ENCODE peak calls at places on chromosomes 6 and 20, in six cellular contexts. R is MM.1S, S is neural progenitor cell, U is A549, G is heart left ventricle, Q is fibroblast of the aortic adventitia. E is an unnamed sample.

GRCh38 chr20:49521356-49521755 is 38.9 kb upstream of the KCNB1 start:
- DNase-seq in Q (no peak), U (no peak), R (no peak), G (no peak), S (no peak), E (no peak)

GRCh38 chr6:125953502-125953875 is 3.1 kb upstream of the HINT3 start:
- DNase-seq in U (no peak), R (peak; percentile 90), S (peak; percentile 56), G (no peak), Q (no peak), E (no peak)

GRCh38 chr6:37558158-37558557 is 58.5 kb upstream of the CCDC167 start:
- DNase-seq in S (no peak), G (no peak), R (no peak), Q (no peak), U (no peak), E (no peak)

GRCh38 chr6:79646006-79646405 is 14.9 kb downstream of the SH3BGRL2 start:
- DNase-seq in R (no peak), Q (no peak), S (peak; percentile 31), G (no peak), U (no peak), E (no peak)

GRCh38 chr6:107665386-107665785 is 158.7 kb downstream of the SCML4 start:
- DNase-seq in U (no peak), S (no peak), Q (peak; percentile 65), G (no peak), R (no peak), E (peak; percentile 62)

GRCh38 chr6:89475634-89476033 is 42.7 kb downstream of the ANKRD6 start:
- DNase-seq in S (no peak), Q (peak; percentile 37), G (no peak), U (no peak), R (peak; percentile 49), E (peak; percentile 26)

GRCh38 chr20:49821850-49822249 is 9.2 kb downstream of the SLC9A8 start:
- DNase-seq in S (no peak), U (no peak), Q (peak; percentile 77), G (peak; percentile 49), R (no peak), E (peak; percentile 77)

GRCh38 chr20:63265891-63266515 is 6.6 kb upstream of the ARFGAP1 start:
- DNase-seq in S (no peak), R (no peak), U (no peak), Q (no peak), G (no peak), E (no peak)

GRCh38 chr20:43722153-43722505 is 4.7 kb downstream of the GTSF1L start:
- DNase-seq in U (no peak), R (no peak), S (no peak), Q (no peak), G (no peak), E (no peak)

GRCh38 chr6:112141707-112142106 is 54.3 kb downstream of the FAM229B start:
- DNase-seq in S (no peak), Q (no peak), R (no peak), G (no peak), U (no peak), E (no peak)

GRCh38 chr6:61711849-61712248 is 574.2 kb downstream of the KHDRBS2 start:
- DNase-seq in U (no peak), S (peak; percentile 53), G (no peak), R (peak; percentile 71), Q (no peak), E (no peak)

GRCh38 chr20:22106308-22106938 is 401.0 kb downstream of the PAX1 start:
- DNase-seq in R (peak; percentile 66), U (peak; percentile 10), Q (peak; percentile 75), G (no peak), S (peak; percentile 50), E (peak; percentile 8)

GRCh38 chr6:158422629-158423238 is 110.5 kb downstream of the TULP4 start:
- DNase-seq in U (no peak), R (no peak), S (no peak), Q (no peak), G (no peak), E (no peak)

GRCh38 chr6:81515562-81516453 is 236.7 kb downstream of the TENT5A start:
- DNase-seq in Q (peak; percentile 82), U (no peak), R (no peak), S (no peak), G (peak; percentile 37), E (peak; percentile 66)

GRCh38 chr20:21682576-21682975 is 22.9 kb upstream of the PAX1 start:
- DNase-seq in Q (no peak), U (no peak), S (no peak), R (no peak), G (no peak), E (no peak)

GRCh38 chr20:32036252-32036651 is 15.8 kb upstream of the HCK start:
- DNase-seq in U (no peak), Q (no peak), S (no peak), R (no peak), G (no peak), E (no peak)

GRCh38 chr6:6039946-6040509 is 33.3 kb upstream of the NRN1 start:
- DNase-seq in Q (no peak), G (no peak), S (no peak), U (no peak), R (peak; percentile 63), E (no peak)

GRCh38 chr6:34095741-34096140 is 50.1 kb downstream of the GRM4 start:
- DNase-seq in R (no peak), S (no peak), G (no peak), Q (no peak), U (no peak), E (no peak)

GRCh38 chr6:43763812-43764522 is 6.0 kb upstream of the VEGFA start:
- DNase-seq in Q (no peak), S (no peak), G (no peak), U (no peak), R (no peak), E (no peak)

GRCh38 chr6:146028835-146029572 is at the start of gene GRM1:
- DNase-seq in R (no peak), Q (no peak), S (peak; percentile 21), U (no peak), G (no peak), E (no peak)

GRCh38 chr20:53606364-53606985 is 12.8 kb upstream of the ZNF217 start:
- DNase-seq in Q (peak; percentile 92), U (no peak), S (no peak), R (no peak), G (no peak), E (peak; percentile 88)

GRCh38 chr6:108959972-108960582 is 111.9 kb downstream of the ARMC2 start:
- DNase-seq in U (no peak), G (no peak), S (no peak), Q (no peak), R (no peak), E (no peak)

DNA sequence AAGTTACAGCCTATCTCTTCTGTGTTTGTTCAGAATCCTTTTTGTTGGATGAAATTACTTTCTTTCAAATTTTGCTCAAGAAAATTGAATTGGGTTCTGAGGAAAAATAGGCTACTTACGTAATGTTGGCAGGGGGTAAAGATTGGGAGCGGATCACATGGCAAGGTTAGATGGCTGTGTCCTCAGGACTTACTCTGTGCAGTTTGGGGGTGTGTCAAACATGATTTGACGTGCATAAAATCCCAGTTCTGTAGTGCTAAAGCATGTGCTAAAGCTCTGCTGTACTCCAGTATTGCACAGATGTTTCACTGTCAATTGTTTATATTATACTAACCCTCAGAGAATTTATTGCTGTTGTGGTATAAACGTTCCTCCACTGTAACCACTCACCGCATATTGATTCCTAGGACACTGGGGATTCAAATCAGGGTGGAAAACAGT is 2.6 kb downstream of the NT5E start:
- DNase-seq in G (no peak), U (no peak), S (no peak), Q (peak; percentile 87), R (no peak), E (peak; percentile 53)
- H3K4me3 ChIP-seq in G (no peak overlapping the region), U (peak overlapping the region; percentile 84), S (no peak overlapping the region), Q (peak overlapping the region; percentile 91), R (no peak overlapping the region), E (peak overlapping the region; percentile 85)

GRCh38 chr6:47477497-47478232 is at the start of gene CD2AP:
- DNase-seq in Q (peak; percentile 75), R (peak; percentile 90), U (peak; percentile 73), G (peak; percentile 85), S (peak; percentile 96), E (peak; percentile 84)
- TF ChIP-seq CTCF in Q (no peak), R (no peak), U (no peak), G (no peak), S (peak; percentile 23), E (no peak)

GRCh38 chr6:135224037-135224647 is 43.0 kb downstream of the MYB start:
- DNase-seq in S (no peak), G (no peak), R (peak; percentile 56), U (no peak), Q (no peak), E (no peak)
- H3K4me3 ChIP-seq in S (no peak overlapping the region), G (no peak overlapping the region), R (peak overlapping the region; percentile 56), U (no peak overlapping the region), Q (no peak overlapping the region), E (no peak overlapping the region)

DNA sequence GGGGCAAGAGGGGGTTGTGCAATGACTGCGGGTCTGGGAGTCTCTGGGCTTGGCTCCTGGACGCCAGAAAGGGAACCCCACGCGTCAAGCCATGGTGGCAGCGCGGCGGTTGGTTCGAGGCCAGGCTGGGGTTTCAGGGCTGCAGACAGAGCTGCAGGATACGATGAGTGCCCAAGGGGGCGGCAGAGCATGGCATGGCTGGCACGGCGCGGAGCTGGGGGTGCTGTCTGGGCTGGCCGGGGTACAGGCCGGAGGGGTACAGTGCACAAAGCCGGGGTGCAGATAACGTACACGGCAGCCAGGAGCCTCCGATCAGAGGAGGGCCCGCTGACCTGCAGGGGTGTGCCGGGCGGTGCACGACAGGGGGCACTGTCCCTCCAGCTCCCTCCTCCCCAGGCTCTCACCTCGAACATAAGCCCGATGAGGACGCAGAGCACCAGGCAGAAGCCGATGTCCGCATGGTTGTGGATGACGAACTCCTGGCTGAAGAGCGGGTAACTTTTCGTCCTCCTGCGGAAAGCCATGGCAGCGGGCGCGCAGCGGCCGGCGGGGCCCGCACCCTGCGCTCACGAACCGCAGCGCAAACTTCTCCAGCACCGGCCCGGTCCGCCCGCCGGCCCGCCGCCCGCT is 353 bp downstream of the TRAM2 start:
- DNase-seq in G (peak; percentile 61), S (peak; percentile 83), U (peak; percentile 67), Q (peak; percentile 76), R (peak; percentile 84), E (peak; percentile 86)
- TF ChIP-seq CTCF in G (peak; percentile 42), S (peak; percentile 56), U (peak; percentile 53), Q (peak; percentile 71), R (peak; percentile 71), E (peak; percentile 61)

GRCh38 chr6:167794386-167795157 is 32.1 kb upstream of the AFDN start:
- DNase-seq in R (no peak), S (no peak), Q (no peak), U (no peak), G (no peak), E (no peak)
- H3K4me3 ChIP-seq in R (no peak overlapping the region), S (no peak overlapping the region), Q (no peak overlapping the region), U (no peak overlapping the region), G (no peak overlapping the region), E (no peak overlapping the region)

E was measured in fibroblast of pulmonary artery.